ENCODE peak calls at places on chromosomes 1 and 21, in four cellular contexts. One of them, this sample, is unnamed.

GRCh38 chr1:205680073-205680851 is at the start of gene SLC45A3:
- DNase-seq in hepatocyte: peak
- DNase-seq in sigmoid colon: no peak
- DNase-seq in frontal cortex: peak
- DNase-seq in this sample: peak

GRCh38 chr1:173355281-173356031 is 121.7 kb upstream of the PRDX6 start:
- DNase-seq in sigmoid colon: no peak
- DNase-seq in frontal cortex: no peak
- DNase-seq in hepatocyte: no peak
- DNase-seq in this sample: no peak

GRCh38 chr1:108617008-108617723 is 43.7 kb downstream of the HENMT1 start:
- DNase-seq in sigmoid colon: no peak
- DNase-seq in frontal cortex: no peak
- DNase-seq in hepatocyte: no peak
- DNase-seq in this sample: no peak

GRCh38 chr1:2523191-2523890 is 3.1 kb downstream of the PANK4 start:
- DNase-seq in sigmoid colon: no peak
- DNase-seq in frontal cortex: no peak
- DNase-seq in hepatocyte: no peak
- DNase-seq in this sample: no peak

GRCh38 chr1:229883504-229884200 is 183.4 kb upstream of the GALNT2 start:
- DNase-seq in frontal cortex: no peak
- DNase-seq in sigmoid colon: no peak
- DNase-seq in hepatocyte: no peak
- DNase-seq in this sample: no peak

GRCh38 chr1:228646717-228647522 is 88.4 kb upstream of the RHOU start:
- DNase-seq in sigmoid colon: no peak
- DNase-seq in frontal cortex: no peak
- DNase-seq in hepatocyte: peak
- DNase-seq in this sample: peak

GRCh38 chr1:234732671-234733390 is 122.9 kb upstream of the IRF2BP2 start:
- DNase-seq in hepatocyte: no peak
- DNase-seq in sigmoid colon: peak
- DNase-seq in frontal cortex: no peak
- DNase-seq in this sample: no peak

GRCh38 chr1:1293618-1294249 is 13.5 kb downstream of the SCNN1D start:
- DNase-seq in sigmoid colon: no peak
- DNase-seq in frontal cortex: no peak
- DNase-seq in hepatocyte: no peak
- DNase-seq in this sample: no peak

GRCh38 chr1:167562697-167563096 is 9.1 kb upstream of the CREG1 start:
- DNase-seq in sigmoid colon: no peak
- DNase-seq in frontal cortex: no peak
- DNase-seq in hepatocyte: no peak
- DNase-seq in this sample: no peak

GRCh38 chr21:31731112-31731801 is 661 bp downstream of the SCAF4 start:
- DNase-seq in hepatocyte: peak
- DNase-seq in frontal cortex: peak
- DNase-seq in sigmoid colon: peak
- DNase-seq in this sample: no peak

GRCh38 chr21:43893536-43894205 is 28.6 kb downstream of the AGPAT3 start:
- DNase-seq in hepatocyte: no peak
- DNase-seq in sigmoid colon: peak
- DNase-seq in frontal cortex: no peak
- DNase-seq in this sample: no peak

GRCh38 chr1:59092126-59092525 is 204.8 kb upstream of the FGGY start:
- DNase-seq in hepatocyte: no peak
- DNase-seq in frontal cortex: no peak
- DNase-seq in sigmoid colon: no peak
- DNase-seq in this sample: no peak

GRCh38 chr1:192758492-192758891 is 50.3 kb upstream of the RGS2 start:
- DNase-seq in hepatocyte: no peak
- DNase-seq in frontal cortex: no peak
- DNase-seq in sigmoid colon: no peak
- DNase-seq in this sample: no peak

GRCh38 chr1:248924696-248925532 is 18.9 kb downstream of the PGBD2 start:
- DNase-seq in hepatocyte: peak
- DNase-seq in frontal cortex: no peak
- DNase-seq in sigmoid colon: no peak
- DNase-seq in this sample: peak

GRCh38 chr21:14995695-14996490 is 68.9 kb downstream of the NRIP1 start:
- DNase-seq in frontal cortex: no peak
- DNase-seq in sigmoid colon: no peak
- DNase-seq in hepatocyte: no peak
- DNase-seq in this sample: peak

GRCh38 chr1:75768021-75768420 is 18.0 kb upstream of the RABGGTB start:
- DNase-seq in sigmoid colon: no peak
- DNase-seq in frontal cortex: no peak
- DNase-seq in hepatocyte: no peak
- DNase-seq in this sample: peak

GRCh38 chr1:207698822-207699483 is 52.9 kb upstream of the CD46 start:
- DNase-seq in sigmoid colon: no peak
- DNase-seq in frontal cortex: no peak
- DNase-seq in hepatocyte: peak
- DNase-seq in this sample: peak

GRCh38 chr1:67371681-67372080 is 58.5 kb downstream of the SERBP1 start:
- DNase-seq in frontal cortex: no peak
- DNase-seq in hepatocyte: peak
- DNase-seq in sigmoid colon: no peak
- DNase-seq in this sample: no peak

GRCh38 chr1:204977327-204977726 is 65.7 kb upstream of the CNTN2 start:
- DNase-seq in sigmoid colon: no peak
- DNase-seq in frontal cortex: no peak
- DNase-seq in hepatocyte: no peak
- DNase-seq in this sample: no peak

GRCh38 chr1:43227138-43227836 is 42.5 kb upstream of the TMEM125 start:
- DNase-seq in frontal cortex: peak
- DNase-seq in hepatocyte: peak
- DNase-seq in sigmoid colon: peak
- DNase-seq in this sample: peak

GRCh38 chr1:54439550-54440223 is 33.5 kb upstream of the SSBP3 start:
- DNase-seq in hepatocyte: no peak
- DNase-seq in sigmoid colon: peak
- DNase-seq in frontal cortex: no peak
- DNase-seq in this sample: no peak

This sample was measured in kidney glomerular epithelial cell.